ENCODE peak calls at places on chromosomes 3 and 15, in five cellular contexts. Z, Y, K, M and T are unnamed samples.

GRCh38 chr15:100785181-100786138 is 94.2 kb upstream of the ALDH1A3 start:
- DNase-seq in Z (no peak), Y (no peak), K (no peak), M (peak), T (no peak)

GRCh38 chr15:65663521-65663920 is 41.8 kb downstream of the SLC24A1 start:
- DNase-seq in Z (no peak), Y (no peak), K (no peak), M (peak), T (no peak)

GRCh38 chr15:57592836-57593420 is 1.2 kb downstream of the MYZAP start:
- DNase-seq in Z (no peak), Y (no peak), K (no peak), M (no peak), T (no peak)

GRCh38 chr15:35448294-35448693 is 97.7 kb downstream of the DPH6 start:
- DNase-seq in Z (no peak), Y (peak), K (no peak), M (no peak), T (no peak)

GRCh38 chr3:63892773-63893352 is 19.3 kb downstream of the SCAANT1 start:
- DNase-seq in Z (no peak), Y (no peak), K (no peak), M (no peak), T (no peak)

GRCh38 chr3:125594581-125595011 is 701 bp downstream of the OSBPL11 start:
- DNase-seq in Z (peak), Y (peak), K (peak), M (no peak), T (no peak)

GRCh38 chr3:195079636-195080035 is 191.3 kb downstream of the XXYLT1 start:
- DNase-seq in Z (no peak), Y (peak), K (no peak), M (no peak), T (no peak)

GRCh38 chr3:48070030-48070429 is 53.8 kb upstream of the MAP4 start:
- DNase-seq in Z (no peak), Y (no peak), K (no peak), M (no peak), T (no peak)

GRCh38 chr3:66133050-66133757 is 87.6 kb upstream of the SLC25A26 start:
- DNase-seq in Z (no peak), Y (peak), K (no peak), M (no peak), T (peak)

GRCh38 chr3:86990171-86990733 is 697 bp downstream of the VGLL3 start:
- DNase-seq in Z (peak), Y (peak), K (peak), M (no peak), T (no peak)

GRCh38 chr15:56821721-56822425 is 88.6 kb upstream of the ZNF280D start:
- DNase-seq in Z (peak), Y (peak), K (peak), M (no peak), T (peak)

GRCh38 chr3:186109897-186110803 is 1.3 kb upstream of the ETV5 start:
- DNase-seq in Z (no peak), Y (peak), K (peak), M (no peak), T (no peak)

GRCh38 chr3:144859057-144859626 is 887.5 kb downstream of the DIPK2A start:
- DNase-seq in Z (no peak), Y (no peak), K (no peak), M (no peak), T (no peak)

GRCh38 chr15:42083605-42083908 is 10.8 kb downstream of the PLA2G4D start:
- DNase-seq in Z (no peak), Y (no peak), K (no peak), M (no peak), T (no peak)

GRCh38 chr3:193614430-193614829 is 21.4 kb downstream of the OPA1 start:
- DNase-seq in Z (no peak), Y (no peak), K (no peak), M (no peak), T (no peak)

GRCh38 chr15:78909791-78910228 is 35.0 kb downstream of the CTSH start:
- DNase-seq in Z (peak), Y (peak), K (peak), M (peak), T (peak)

GRCh38 chr3:156382458-156383346 is 172.2 kb downstream of the SSR3 start:
- DNase-seq in Z (peak), Y (peak), K (no peak), M (no peak), T (peak)

GRCh38 chr3:126514161-126514560 is 3.4 kb downstream of the UROC1 start:
- DNase-seq in Z (no peak), Y (no peak), K (no peak), M (no peak), T (no peak)

GRCh38 chr3:52456169-52456799 is 880 bp downstream of the NISCH start:
- DNase-seq in Z (no peak), Y (peak), K (peak), M (no peak), T (no peak)

GRCh38 chr3:172194702-172195392 is 155.5 kb downstream of the FNDC3B start:
- DNase-seq in Z (peak), Y (no peak), K (peak), M (no peak), T (no peak)

GRCh38 chr3:126466886-126467610 is 8.6 kb downstream of the ZXDC start:
- DNase-seq in Z (no peak), Y (no peak), K (no peak), M (no peak), T (no peak)

GRCh38 chr3:183844606-183845005 is 19.2 kb upstream of the MAP6D1 start:
- DNase-seq in Z (no peak), Y (peak), K (no peak), M (no peak), T (peak)

GRCh38 chr3:65177879-65178484 is 490.2 kb upstream of the ADAMTS9 start:
- DNase-seq in Z (no peak), Y (no peak), K (peak), M (no peak), T (no peak)

GRCh38 chr3:9169326-9169725 is 80.1 kb downstream of the SRGAP3 start:
- DNase-seq in Z (no peak), Y (no peak), K (no peak), M (no peak), T (no peak)

GRCh38 chr3:171979081-171979480 is 60.3 kb upstream of the FNDC3B start:
- DNase-seq in Z (no peak), Y (no peak), K (no peak), M (no peak), T (no peak)

GRCh38 chr3:31165399-31165860 is 271.0 kb upstream of the GADL1 start:
- DNase-seq in Z (no peak), Y (peak), K (no peak), M (no peak), T (no peak)

GRCh38 chr3:183698318-183698731 is 728 bp downstream of the YEATS2 start:
- DNase-seq in Z (peak), Y (peak), K (peak), M (no peak), T (no peak)

GRCh38 chr3:53030864-53031445 is 14.9 kb downstream of the SFMBT1 start:
- DNase-seq in Z (no peak), Y (no peak), K (no peak), M (no peak), T (no peak)

GRCh38 chr15:77493324-77493907 is 72.7 kb downstream of the HMG20A start:
- DNase-seq in Z (no peak), Y (peak), K (no peak), M (no peak), T (no peak)

GRCh38 chr15:77187751-77188464 is 117.0 kb upstream of the TSPAN3 start:
- DNase-seq in Z (no peak), Y (peak), K (no peak), M (peak), T (no peak)

GRCh38 chr15:72474466-72474911 is 359 bp downstream of the ARIH1 start:
- DNase-seq in Z (no peak), Y (no peak), K (no peak), M (no peak), T (no peak)

GRCh38 chr3:76570436-76571057 is 469.4 kb upstream of the ROBO2 start:
- DNase-seq in Z (peak), Y (peak), K (peak), M (no peak), T (no peak)

GRCh38 chr15:70109982-70110381 is 12.3 kb upstream of the TLE3 start:
- DNase-seq in Z (no peak), Y (no peak), K (no peak), M (no peak), T (no peak)
- TF ChIP-seq SMC3 in Z (no peak), Y (no peak), K (no peak), M (no peak), T (no peak)

GRCh38 chr15:27752682-27753081 is 346.4 kb downstream of the OCA2 start:
- DNase-seq in Z (no peak), Y (no peak), K (no peak), M (no peak), T (no peak)
- TF ChIP-seq SMC3 in Z (no peak), Y (no peak), K (no peak), M (no peak), T (no peak)

GRCh38 chr15:90565866-90566265 is 36.1 kb downstream of the CRTC3 start:
- DNase-seq in Z (no peak), Y (no peak), K (no peak), M (no peak), T (no peak)

GRCh38 chr15:90576711-90577389 is 47.1 kb downstream of the CRTC3 start:
- DNase-seq in Z (no peak), Y (no peak), K (no peak), M (no peak), T (no peak)

GRCh38 chr15:90572893-90573292 is 43.2 kb downstream of the CRTC3 start:
- DNase-seq in Z (no peak), Y (no peak), K (no peak), M (no peak), T (no peak)

GRCh38 chr15:90570643-90571042 is 40.9 kb downstream of the CRTC3 start:
- DNase-seq in Z (no peak), Y (no peak), K (no peak), M (no peak), T (no peak)

DNA sequence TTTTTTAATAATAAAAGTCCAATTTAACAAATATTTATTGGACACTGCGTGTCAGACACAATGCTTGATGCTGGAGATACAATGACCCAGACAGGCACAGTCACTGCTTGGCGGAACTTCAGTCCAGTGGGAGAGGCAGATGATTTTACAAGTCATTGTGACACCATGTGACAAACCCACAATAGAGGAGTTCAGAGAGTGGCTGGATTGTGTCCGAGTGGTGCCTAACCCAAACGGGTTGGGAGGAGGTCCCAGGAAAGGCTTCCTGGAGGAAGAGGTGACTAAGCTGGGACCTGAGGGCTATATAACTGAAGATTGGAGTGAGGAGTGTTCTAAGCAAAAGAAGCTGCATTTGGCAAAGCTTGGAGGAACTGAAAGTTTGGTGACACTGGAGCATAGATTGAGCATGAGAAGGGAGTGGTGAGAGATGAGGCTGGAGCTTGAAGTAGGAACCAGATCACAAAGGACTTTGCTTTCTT is 41.4 kb downstream of the CRTC3 start:
- DNase-seq in Z (peak), Y (no peak), K (no peak), M (no peak), T (no peak)
- TF ChIP-seq SMC3 in Z (no peak), Y (no peak), K (no peak), M (no peak), T (no peak)

GRCh38 chr15:26095710-26096330 is 232.7 kb upstream of the ATP10A start:
- DNase-seq in Z (no peak), Y (no peak), K (no peak), M (no peak), T (no peak)
- TF ChIP-seq SMC3 in Z (peak), Y (peak), K (no peak), M (no peak), T (peak)

GRCh38 chr3:25423780-25424179 is 4.3 kb upstream of the RARB start:
- DNase-seq in Z (peak), Y (peak), K (no peak), M (no peak), T (no peak)
- TF ChIP-seq SMC3 in Z (no peak), Y (no peak), K (no peak), M (no peak), T (no peak)